ENCODE peak calls at places on chromosomes 16 and 17, in seven cellular contexts. One of them, this sample, is unnamed.

GRCh38 chr16:30515275-30515674 is 11.1 kb downstream of the ZNF768 start:
- DNase-seq in fibroblast of pulmonary artery: no peak
- DNase-seq in NCI-H82: no peak
- DNase-seq in neural progenitor cell: no peak
- DNase-seq in NCI-H1694: no peak
- DNase-seq in Calu3: no peak
- DNase-seq in HTR-8/SVneo: no peak
- DNase-seq in this sample: no peak

GRCh38 chr16:51057102-51057793 is 93.8 kb downstream of the SALL1 start:
- DNase-seq in NCI-H1694: no peak
- DNase-seq in fibroblast of pulmonary artery: no peak
- DNase-seq in NCI-H82: no peak
- DNase-seq in Calu3: no peak
- DNase-seq in HTR-8/SVneo: no peak
- DNase-seq in neural progenitor cell: no peak
- DNase-seq in this sample: no peak

GRCh38 chr16:87463722-87464690 is 28.8 kb downstream of the ZCCHC14 start:
- DNase-seq in neural progenitor cell: no peak
- DNase-seq in Calu3: no peak
- DNase-seq in fibroblast of pulmonary artery: peak; percentile 86
- DNase-seq in NCI-H1694: no peak
- DNase-seq in HTR-8/SVneo: peak; percentile 29
- DNase-seq in NCI-H82: no peak
- DNase-seq in this sample: no peak

GRCh38 chr16:78503501-78504110 is 404.2 kb downstream of the WWOX start:
- DNase-seq in fibroblast of pulmonary artery: peak; percentile 64
- DNase-seq in HTR-8/SVneo: no peak
- DNase-seq in NCI-H1694: peak; percentile 51
- DNase-seq in NCI-H82: peak; percentile 80
- DNase-seq in Calu3: peak; percentile 53
- DNase-seq in neural progenitor cell: peak; percentile 81
- DNase-seq in this sample: peak; percentile 76

GRCh38 chr17:70308619-70309018 is 139.3 kb downstream of the KCNJ2 start:
- DNase-seq in neural progenitor cell: no peak
- DNase-seq in fibroblast of pulmonary artery: no peak
- DNase-seq in NCI-H1694: no peak
- DNase-seq in NCI-H82: peak; percentile 23
- DNase-seq in HTR-8/SVneo: no peak
- DNase-seq in Calu3: no peak
- DNase-seq in this sample: no peak

GRCh38 chr17:79985951-79986391 is 49.7 kb downstream of the TBC1D16 start:
- DNase-seq in neural progenitor cell: no peak
- DNase-seq in NCI-H1694: peak; percentile 76
- DNase-seq in HTR-8/SVneo: no peak
- DNase-seq in Calu3: no peak
- DNase-seq in fibroblast of pulmonary artery: no peak
- DNase-seq in NCI-H82: no peak
- DNase-seq in this sample: no peak

GRCh38 chr17:43536236-43537088 is 9.7 kb downstream of the ETV4 start:
- DNase-seq in NCI-H82: peak; percentile 37
- DNase-seq in Calu3: no peak
- DNase-seq in NCI-H1694: no peak
- DNase-seq in neural progenitor cell: no peak
- DNase-seq in HTR-8/SVneo: peak; percentile 54
- DNase-seq in fibroblast of pulmonary artery: peak; percentile 68
- DNase-seq in this sample: peak; percentile 27

GRCh38 chr17:61420745-61421398 is 21.2 kb downstream of the TBX2 start:
- DNase-seq in NCI-H1694: no peak
- DNase-seq in fibroblast of pulmonary artery: no peak
- DNase-seq in neural progenitor cell: no peak
- DNase-seq in NCI-H82: peak; percentile 67
- DNase-seq in HTR-8/SVneo: no peak
- DNase-seq in Calu3: no peak
- DNase-seq in this sample: no peak

GRCh38 chr17:20085283-20085875 is 76.2 kb downstream of the SPECC1 start:
- DNase-seq in fibroblast of pulmonary artery: no peak
- DNase-seq in Calu3: no peak
- DNase-seq in NCI-H82: no peak
- DNase-seq in NCI-H1694: peak; percentile 23
- DNase-seq in neural progenitor cell: peak; percentile 41
- DNase-seq in HTR-8/SVneo: no peak
- DNase-seq in this sample: no peak

GRCh38 chr16:51540259-51540658 is 389.2 kb upstream of the SALL1 start:
- DNase-seq in HTR-8/SVneo: no peak
- DNase-seq in NCI-H1694: no peak
- DNase-seq in neural progenitor cell: no peak
- DNase-seq in NCI-H82: no peak
- DNase-seq in fibroblast of pulmonary artery: no peak
- DNase-seq in Calu3: no peak
- DNase-seq in this sample: no peak

GRCh38 chr17:17937450-17937849 is 34.8 kb downstream of the TOM1L2 start:
- DNase-seq in neural progenitor cell: no peak
- DNase-seq in NCI-H82: no peak
- DNase-seq in NCI-H1694: no peak
- DNase-seq in HTR-8/SVneo: no peak
- DNase-seq in Calu3: no peak
- DNase-seq in fibroblast of pulmonary artery: no peak
- DNase-seq in this sample: no peak

GRCh38 chr16:87416826-87417471 is 24.8 kb downstream of the MAP1LC3B start:
- DNase-seq in HTR-8/SVneo: peak; percentile 58
- DNase-seq in NCI-H82: no peak
- DNase-seq in neural progenitor cell: peak; percentile 19
- DNase-seq in Calu3: peak; percentile 51
- DNase-seq in fibroblast of pulmonary artery: peak; percentile 73
- DNase-seq in NCI-H1694: no peak
- DNase-seq in this sample: no peak

GRCh38 chr16:67900156-67900555 is 7.1 kb downstream of the PSKH1 start:
- DNase-seq in fibroblast of pulmonary artery: no peak
- DNase-seq in neural progenitor cell: no peak
- DNase-seq in Calu3: no peak
- DNase-seq in NCI-H1694: no peak
- DNase-seq in HTR-8/SVneo: no peak
- DNase-seq in NCI-H82: no peak
- DNase-seq in this sample: no peak

GRCh38 chr16:1357906-1358566 is 6.3 kb downstream of the GNPTG start:
- DNase-seq in HTR-8/SVneo: no peak
- DNase-seq in Calu3: no peak
- DNase-seq in fibroblast of pulmonary artery: no peak
- DNase-seq in NCI-H82: no peak
- DNase-seq in NCI-H1694: no peak
- DNase-seq in neural progenitor cell: no peak
- DNase-seq in this sample: no peak

GRCh38 chr16:67177743-67178699 is 5.7 kb downstream of the MATCAP1 start:
- DNase-seq in NCI-H82: no peak
- DNase-seq in neural progenitor cell: peak; percentile 87
- DNase-seq in HTR-8/SVneo: no peak
- DNase-seq in fibroblast of pulmonary artery: peak; percentile 59
- DNase-seq in Calu3: peak; percentile 91
- DNase-seq in NCI-H1694: no peak
- DNase-seq in this sample: peak; percentile 98

GRCh38 chr17:6040473-6040872 is 29.7 kb upstream of the WSCD1 start:
- DNase-seq in fibroblast of pulmonary artery: no peak
- DNase-seq in NCI-H82: no peak
- DNase-seq in neural progenitor cell: no peak
- DNase-seq in NCI-H1694: no peak
- DNase-seq in Calu3: no peak
- DNase-seq in HTR-8/SVneo: no peak
- DNase-seq in this sample: no peak

GRCh38 chr17:80389011-80389995 is 25.7 kb upstream of the ENDOV start:
- DNase-seq in NCI-H82: no peak
- DNase-seq in fibroblast of pulmonary artery: no peak
- DNase-seq in NCI-H1694: no peak
- DNase-seq in HTR-8/SVneo: no peak
- DNase-seq in neural progenitor cell: no peak
- DNase-seq in Calu3: no peak
- DNase-seq in this sample: no peak